ENCODE peak calls at places on chromosomes 3 and 15, in four cellular contexts. W, T, I and C are unnamed samples. For H3K9me3, the result is how much of the 10 kb centered on the place peaks cover.

GRCh38 chr3:66702126-66702525 is 201.3 kb upstream of the LRIG1 start:
- DNase-seq in W (no peak), I (no peak), T (no peak), C (no peak)

GRCh38 chr3:138078901-138079344 is 36.5 kb downstream of the DZIP1L start:
- DNase-seq in T (peak), W (no peak), I (peak), C (no peak)

GRCh38 chr3:50503504-50503903 is at the start of gene CACNA2D2:
- DNase-seq in I (no peak), W (peak), T (peak), C (peak)

GRCh38 chr15:97984157-97984556 is 23.7 kb downstream of the ARRDC4 start:
- DNase-seq in W (no peak), T (no peak), I (no peak), C (no peak)

GRCh38 chr3:54882114-54882833 is 45.6 kb downstream of the LRTM1 start:
- DNase-seq in T (peak), I (peak), W (no peak), C (no peak)

GRCh38 chr3:151864423-151865101 is 8.9 kb upstream of the SUCNR1 start:
- DNase-seq in I (peak), W (no peak), T (peak), C (no peak)

GRCh38 chr3:4323246-4324027 is 20.3 kb downstream of the SETMAR start:
- DNase-seq in W (no peak), I (peak), T (peak), C (no peak)

GRCh38 chr3:188244395-188244861 is 90.5 kb downstream of the LPP start:
- DNase-seq in T (peak), W (no peak), I (no peak), C (no peak)

GRCh38 chr3:185688808-185689207 is 102.7 kb downstream of the SENP2 start:
- DNase-seq in I (peak), W (no peak), T (peak), C (no peak)

GRCh38 chr3:190886945-190887344 is 24.5 kb upstream of the GMNC start:
- DNase-seq in T (no peak), I (no peak), W (no peak), C (no peak)

GRCh38 chr3:50237754-50238548 is 1.9 kb downstream of the GNAI2 start:
- DNase-seq in W (peak), T (peak), I (peak), C (peak)

GRCh38 chr3:160577551-160578195 is 12.3 kb upstream of the KPNA4 start:
- DNase-seq in I (peak), W (no peak), T (peak), C (no peak)

GRCh38 chr3:69204315-69204957 is 82.0 kb upstream of the LMOD3 start:
- DNase-seq in T (no peak), W (no peak), I (no peak), C (no peak)

GRCh38 chr3:123843668-123844067 is 40.5 kb downstream of the MYLK start:
- DNase-seq in I (peak), T (peak), W (no peak), C (no peak)
- H3K9me3 ChIP-seq in I (under half), T (half or more), W (half or more), C (under half)

DNA sequence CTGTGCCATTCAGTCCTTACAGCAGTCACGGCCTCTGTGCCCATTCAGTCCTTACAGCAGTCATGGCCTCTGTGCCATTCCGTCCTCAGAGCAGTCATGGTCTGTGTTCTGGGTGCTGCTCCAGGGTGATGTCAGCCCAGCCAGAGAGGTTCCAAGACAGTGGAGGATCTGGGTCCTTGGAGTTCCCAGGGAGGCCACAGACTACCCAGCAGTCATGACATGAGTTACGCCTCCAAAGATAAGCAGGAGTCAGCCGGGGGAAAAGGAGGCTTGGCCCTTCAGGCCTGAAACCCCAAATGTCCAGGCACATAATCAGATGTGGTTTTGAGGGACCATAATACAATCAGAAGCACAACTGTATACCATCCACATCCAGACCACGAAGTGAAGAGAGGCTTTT is 115.7 kb downstream of the ADAMTS17 start:
- DNase-seq in I (no peak), W (no peak), T (no peak), C (no peak)
- H3K9me3 ChIP-seq in I (under half), W (under half), T (under half), C (under half)

DNA sequence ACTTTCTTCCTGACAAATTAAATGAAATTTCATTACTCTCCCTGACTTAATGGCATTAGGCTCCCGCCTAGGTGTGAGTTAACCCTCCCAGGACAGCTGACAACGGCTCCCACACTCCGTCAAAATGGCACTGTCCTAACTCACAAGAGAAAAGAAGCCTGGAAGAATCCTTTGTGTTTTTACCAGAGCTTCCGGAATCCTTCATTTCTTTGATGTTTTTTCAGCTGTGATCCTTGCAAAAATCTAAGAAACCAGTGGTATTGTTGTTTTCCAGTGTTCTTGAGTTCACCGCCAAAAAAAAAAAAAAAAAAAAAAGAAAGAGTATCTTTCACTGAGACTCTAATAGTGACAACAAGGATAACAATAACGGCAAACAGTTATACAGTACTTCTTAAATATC is 860.9 kb upstream of the NR2F2 start:
- DNase-seq in T (no peak), W (no peak), I (no peak), C (no peak)
- H3K9me3 ChIP-seq in T (under half), W (under half), I (under half), C (under half)

GRCh38 chr3:58258392-58259040 is 20.9 kb downstream of the ABHD6 start:
- DNase-seq in W (no peak), T (no peak), I (no peak), C (no peak)

GRCh38 chr3:58266577-58266976 is 29.0 kb downstream of the ABHD6 start:
- DNase-seq in T (no peak), W (no peak), I (peak), C (no peak)

GRCh38 chr3:58260261-58260731 is 22.7 kb downstream of the ABHD6 start:
- DNase-seq in T (peak), W (no peak), I (peak), C (no peak)

GRCh38 chr3:58260733-58261132 is 23.1 kb downstream of the ABHD6 start:
- DNase-seq in T (no peak), I (no peak), W (no peak), C (no peak)

GRCh38 chr3:58261954-58262666 is 24.5 kb downstream of the ABHD6 start:
- DNase-seq in T (no peak), I (no peak), W (no peak), C (no peak)
- H3K9me3 ChIP-seq in T (under half), I (under half), W (under half), C (under half)

GRCh38 chr3:82382831-82383230 is 621.4 kb upstream of the GBE1 start:
- DNase-seq in I (no peak), W (no peak), T (no peak), C (no peak)

GRCh38 chr3:82384176-82384575 is 622.7 kb upstream of the GBE1 start:
- DNase-seq in I (no peak), T (no peak), W (no peak), C (no peak)

GRCh38 chr3:82376883-82377282 is 615.4 kb upstream of the GBE1 start:
- DNase-seq in T (no peak), I (no peak), W (no peak), C (no peak)

DNA sequence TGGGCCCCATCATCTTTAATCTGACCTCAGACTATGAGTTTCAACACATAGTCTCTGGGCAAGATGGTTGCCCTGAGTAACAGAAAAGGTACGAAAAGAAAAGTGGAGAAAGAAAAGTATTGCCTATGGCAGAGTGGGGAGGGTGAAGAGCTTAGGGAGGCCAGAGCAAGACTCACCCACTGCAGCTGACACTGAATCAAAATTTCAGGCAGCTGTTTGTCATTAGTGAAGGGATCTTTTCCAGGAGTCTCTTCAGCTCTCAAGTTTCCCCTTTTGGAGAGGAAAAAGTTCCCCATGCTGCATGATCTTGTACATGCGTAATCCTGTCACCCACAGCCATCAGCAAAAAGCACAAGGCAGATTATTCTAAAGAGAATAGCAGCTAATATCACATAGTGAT is 616.9 kb upstream of the GBE1 start:
- DNase-seq in I (no peak), W (no peak), T (no peak), C (no peak)
- H3K9me3 ChIP-seq in I (under half), W (under half), T (under half), C (under half)

DNA sequence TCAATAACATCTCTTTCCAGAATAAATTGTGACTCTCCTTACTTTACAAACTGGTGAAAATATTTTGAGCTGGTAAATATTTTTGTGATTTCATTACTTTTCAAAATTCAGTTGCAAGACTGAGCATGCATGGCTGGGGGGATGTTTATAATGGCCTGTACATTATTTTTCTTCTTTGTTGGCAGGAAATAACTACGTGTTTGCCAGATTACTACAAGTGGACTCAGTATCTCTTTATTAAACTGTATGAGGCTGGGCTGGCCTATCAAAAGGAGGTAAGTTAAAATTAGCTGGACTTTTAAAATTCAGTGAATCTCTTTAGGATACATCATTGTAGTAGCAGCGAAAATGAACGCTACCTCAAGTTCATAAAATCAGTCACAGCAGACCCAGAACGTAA is 58.3 kb downstream of the LARS2 start:
- DNase-seq in T (no peak), W (no peak), I (no peak), C (no peak)
- H3K9me3 ChIP-seq in T (under half), W (under half), I (under half), C (under half)